ENCODE peak calls at places on chromosomes 12 and 14, in six cellular contexts. P is A549, G is endothelial cell of umbilical vein, Y is GM12878, O is HepG2, U is K562. V is an unnamed sample.

GRCh38 chr12:116934908-116935698 is 24.4 kb downstream of the FBXW8 start:
- DNase-seq in G (peak), Y (no peak), U (no peak), P (no peak), O (no peak), V (no peak)

GRCh38 chr12:118773956-118774723 is 207.2 kb upstream of the SRRM4 start:
- DNase-seq in Y (no peak), U (no peak), O (no peak), G (no peak), P (no peak), V (no peak)

GRCh38 chr14:61737913-61738312 is 24.3 kb upstream of the SNAPC1 start:
- DNase-seq in G (no peak), O (no peak), U (no peak), P (no peak), Y (no peak), V (peak)

GRCh38 chr14:76768201-76768656 is 7.0 kb downstream of the VASH1 start:
- DNase-seq in G (peak), P (no peak), O (no peak), U (peak), Y (peak), V (peak)

GRCh38 chr14:50001999-50002925 is 109.4 kb downstream of the ARF6 start:
- DNase-seq in O (no peak), U (peak), P (no peak), Y (peak), G (no peak), V (peak)

GRCh38 chr12:51322452-51322851 is 1.5 kb downstream of the BIN2 start:
- DNase-seq in U (peak), Y (peak), P (no peak), G (no peak), O (no peak), V (peak)

GRCh38 chr12:70485704-70486103 is 119.6 kb downstream of the KCNMB4 start:
- DNase-seq in O (no peak), Y (no peak), G (no peak), U (no peak), P (no peak), V (no peak)

GRCh38 chr14:74569826-74570591 is 42.0 kb downstream of the LTBP2 start:
- DNase-seq in U (no peak), P (no peak), Y (no peak), O (peak), G (peak), V (no peak)

GRCh38 chr14:20855652-20856291 is 35.4 kb upstream of the RNASE3 start:
- DNase-seq in U (peak), G (peak), O (peak), Y (peak), P (peak), V (peak)

GRCh38 chr12:95739561-95740313 is 50.8 kb downstream of the NTN4 start:
- DNase-seq in P (no peak), Y (no peak), G (no peak), O (no peak), U (no peak), V (no peak)

GRCh38 chr12:60209521-60209920 is 613.7 kb downstream of the SLC16A7 start:
- DNase-seq in U (peak), G (no peak), Y (no peak), O (no peak), P (no peak), V (no peak)

GRCh38 chr14:50527970-50528369 is 4.4 kb downstream of the MAP4K5 start:
- DNase-seq in O (no peak), G (peak), P (no peak), U (no peak), Y (no peak), V (no peak)

GRCh38 chr12:25194211-25194610 is 749 bp downstream of the DNAI7 start:
- DNase-seq in G (peak), Y (no peak), P (peak), U (no peak), O (no peak), V (no peak)

GRCh38 chr12:122870867-122871664 is 24.9 kb downstream of the VPS37B start:
- DNase-seq in P (no peak), G (peak), O (no peak), U (no peak), Y (no peak), V (peak)

DNA sequence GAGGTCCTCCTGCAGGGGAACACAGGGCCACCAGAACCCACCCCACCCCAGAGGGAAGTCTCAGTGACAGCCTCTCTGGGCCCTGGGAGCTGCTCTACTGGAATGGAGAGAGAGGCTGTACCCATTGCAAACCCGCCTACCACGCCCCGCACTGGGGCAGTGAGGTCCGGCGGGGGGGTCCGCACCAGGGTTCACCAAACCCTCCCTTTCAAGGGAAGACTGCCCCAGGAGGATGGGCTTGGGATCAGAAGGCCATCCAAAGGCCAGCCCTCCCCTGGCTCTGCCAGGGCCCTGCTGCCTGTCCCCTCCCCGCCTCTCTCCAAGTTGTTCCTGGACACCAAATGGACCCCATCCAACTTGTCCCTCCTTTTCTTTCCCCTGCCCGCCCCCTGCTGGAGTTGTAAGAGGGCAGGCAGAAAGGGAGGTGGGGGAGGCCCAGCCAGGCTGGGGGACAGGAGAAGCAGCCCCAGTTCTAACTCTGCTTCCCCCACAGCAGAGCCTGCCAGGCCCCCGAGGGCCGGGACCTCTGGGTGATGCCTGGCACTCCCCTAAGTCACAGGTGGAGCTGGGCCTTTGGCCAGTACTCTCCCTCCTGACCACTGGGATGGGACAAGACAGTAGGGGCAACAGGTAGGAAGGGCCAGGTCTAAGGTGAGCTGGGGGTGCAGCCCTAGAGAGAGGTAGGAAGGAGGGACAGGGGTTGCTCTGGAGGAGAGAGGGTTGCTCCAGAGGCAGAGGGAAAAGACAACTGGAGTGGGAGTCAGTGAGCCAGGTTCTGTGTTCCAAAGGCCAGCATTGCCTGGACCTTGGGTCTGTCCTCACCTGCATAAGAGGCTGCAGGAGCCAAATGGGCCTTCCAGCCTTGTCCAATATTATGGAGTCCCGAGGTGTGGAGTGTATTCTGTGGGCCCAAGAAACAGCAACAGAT is 3.2 kb upstream of the DIO3 start:
- DNase-seq in P (no peak), U (peak), O (peak), G (no peak), Y (no peak), V (no peak)
- TF ChIP-seq CTCF in P (peak), U (peak), O (peak), G (no peak), Y (no peak), V (no peak)

DNA sequence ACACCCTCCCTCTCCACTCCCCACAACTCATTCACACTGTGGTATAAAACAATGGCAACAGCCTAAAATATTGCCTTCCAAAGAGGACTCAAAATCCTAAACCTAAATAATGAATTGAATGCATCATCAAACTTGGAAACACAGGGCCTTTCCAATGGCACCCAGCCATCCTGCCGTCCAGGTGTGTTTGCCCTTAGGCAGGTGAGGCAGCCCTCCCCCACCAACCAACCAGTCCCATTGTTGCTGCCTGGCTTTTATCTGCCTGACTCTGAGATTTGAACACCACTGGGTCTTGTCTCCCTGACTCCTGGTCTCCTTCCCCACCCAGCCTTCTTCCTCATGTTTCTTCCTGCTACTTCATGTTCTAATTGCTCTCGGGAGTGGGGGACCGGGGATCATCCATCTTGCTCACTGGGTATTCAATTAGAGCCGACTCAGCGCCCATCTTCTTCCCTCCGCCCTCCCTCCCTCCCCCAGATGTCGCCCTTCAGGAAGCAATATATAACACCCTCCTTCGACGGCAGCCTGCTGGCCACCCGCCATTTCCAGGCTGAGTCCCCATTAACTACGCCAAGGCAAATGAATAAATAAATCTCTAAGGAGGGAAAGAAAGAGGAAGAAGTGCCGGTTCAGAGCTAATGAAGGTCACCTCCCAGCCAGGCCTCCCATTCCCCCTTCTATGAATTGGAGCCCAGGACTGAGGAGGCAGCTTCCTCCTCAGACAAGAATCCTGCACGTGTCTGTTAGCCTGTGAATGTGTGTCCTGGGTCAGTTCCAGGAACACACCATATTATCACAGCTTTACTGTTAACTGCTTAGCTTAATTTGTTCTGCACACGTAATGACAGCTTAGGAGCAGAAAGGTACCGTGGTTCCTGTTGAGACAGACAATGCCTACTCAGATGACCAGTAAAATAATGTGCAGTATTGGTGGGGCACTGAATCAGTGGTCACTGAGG is 36.2 kb upstream of the NTF3 start:
- DNase-seq in P (no peak), Y (no peak), O (no peak), U (peak), G (no peak), V (no peak)
- TF ChIP-seq MAX in P (no peak), Y (no peak), O (no peak), U (no peak), G (no peak), V (no peak)

GRCh38 chr12:115871714-115872113 is 405.8 kb downstream of the MED13L start:
- DNase-seq in P (peak), Y (no peak), O (peak), U (peak), G (no peak), V (peak)
- TF ChIP-seq MYC in P (no peak), Y (no peak), O (no peak), U (no peak), G (no peak), V (no peak)

GRCh38 chr14:90383126-90383730 is 13.6 kb upstream of the CALM1 start:
- DNase-seq in P (peak), O (peak), Y (peak), G (peak), U (peak), V (peak)
- TF ChIP-seq CTCF in P (no peak), O (peak), Y (no peak), G (no peak), U (no peak), V (peak)

DNA sequence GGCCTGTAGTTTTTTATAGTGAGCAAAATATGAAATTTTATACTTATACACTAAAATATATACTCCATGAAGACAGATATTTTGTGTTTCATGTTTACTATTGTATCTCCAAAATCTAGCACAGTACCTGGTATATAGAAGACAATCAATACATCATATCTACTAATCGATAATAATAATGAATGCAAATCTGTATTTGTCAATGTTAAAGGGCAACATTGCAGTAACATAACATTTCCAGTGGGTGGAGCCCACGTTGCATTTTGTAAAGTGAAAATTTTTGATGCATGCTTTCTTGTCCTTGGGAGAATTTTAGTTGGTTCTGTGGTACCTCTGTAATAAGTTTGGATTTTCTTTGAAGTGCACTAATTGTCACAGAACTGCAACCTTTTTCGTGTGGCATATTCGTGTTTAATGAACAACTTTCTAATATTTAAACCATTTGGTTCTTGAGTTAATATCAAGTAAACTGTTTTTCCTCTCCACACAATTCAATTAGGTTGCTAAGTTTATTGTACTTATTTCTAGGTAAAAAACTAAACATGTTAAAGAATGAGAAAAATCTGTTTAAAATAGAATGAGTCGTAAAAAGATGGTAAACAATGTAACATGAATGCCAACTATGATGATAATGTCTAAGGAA is 47.4 kb downstream of the AVPR1A start:
- DNase-seq in P (peak), G (peak), Y (no peak), U (peak), O (peak), V (peak)
- TF ChIP-seq MAX in P (no peak), G (no peak), Y (no peak), U (no peak), O (no peak), V (no peak)

V was measured in NB4.